ENCODE peak calls at places on chromosome 20, in six cellular contexts. X, A, B, K, F and Z are unnamed samples. For H3K9me3, the result is how much of the 10 kb centered on the place peaks cover.

GRCh38 chr20:10115021-10115420 is 80.2 kb downstream of the ANKEF1 start:
- DNase-seq in X (no peak), A (peak), B (no peak), K (no peak), F (no peak), Z (no peak)

GRCh38 chr20:10609276-10609675 is 64.5 kb downstream of the JAG1 start:
- DNase-seq in X (no peak), A (peak), B (peak), K (peak), F (no peak), Z (no peak)

GRCh38 chr20:48721324-48722001 is 106.3 kb downstream of the PREX1 start:
- DNase-seq in X (no peak), A (no peak), B (no peak), K (no peak), F (no peak), Z (no peak)

GRCh38 chr20:12217382-12217781 is 299.7 kb downstream of the BTBD3 start:
- DNase-seq in X (no peak), A (no peak), B (no peak), K (no peak), F (no peak), Z (no peak)

GRCh38 chr20:59333928-59334327 is 33.5 kb downstream of the EDN3 start:
- DNase-seq in X (no peak), A (no peak), B (no peak), K (no peak), F (no peak), Z (no peak)

GRCh38 chr20:15380770-15381169 is 1043.4 kb upstream of the FLRT3 start:
- DNase-seq in X (no peak), A (no peak), B (no peak), K (no peak), F (no peak), Z (no peak)

GRCh38 chr20:63794614-63795013 is 36.5 kb downstream of the ZBTB46 start:
- DNase-seq in X (no peak), A (no peak), B (no peak), K (no peak), F (no peak), Z (no peak)

GRCh38 chr20:32907886-32908285 is 49.2 kb downstream of the EFCAB8 start:
- DNase-seq in X (peak), A (no peak), B (no peak), K (no peak), F (no peak), Z (no peak)

GRCh38 chr20:43569282-43569681 is 10.5 kb downstream of the SGK2 start:
- DNase-seq in X (no peak), A (no peak), B (no peak), K (no peak), F (no peak), Z (no peak)

GRCh38 chr20:1827974-1828785 is 67.0 kb upstream of the SIRPA start:
- DNase-seq in X (peak), A (no peak), B (peak), K (no peak), F (no peak), Z (no peak)

GRCh38 chr20:31908016-31908415 is 37.6 kb downstream of the TTLL9 start:
- DNase-seq in X (no peak), A (no peak), B (no peak), K (no peak), F (no peak), Z (no peak)

DNA sequence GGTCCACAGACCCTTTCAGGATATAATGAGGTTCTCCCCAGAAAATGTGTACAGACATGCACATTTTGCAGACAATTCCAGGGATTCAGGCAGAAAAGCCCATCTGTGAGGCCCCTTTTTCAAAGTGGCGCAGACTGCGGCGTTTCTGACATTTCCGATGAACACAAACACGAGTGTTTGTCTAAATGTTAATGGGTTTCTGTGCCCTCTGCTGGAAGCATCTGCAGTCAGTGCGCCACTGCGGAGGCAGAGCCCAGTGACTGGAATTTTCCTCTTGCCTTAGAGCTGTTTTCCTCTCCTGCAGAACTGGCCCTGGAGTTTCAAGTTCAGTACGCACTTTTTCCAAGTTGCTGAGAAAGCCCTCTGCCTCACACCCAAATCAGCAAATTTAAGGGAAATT is 15.3 kb downstream of the ANKRD60 start:
- DNase-seq in X (no peak), A (no peak), B (no peak), K (no peak), F (no peak), Z (no peak)
- TF ChIP-seq CTCF in X (no peak), A (peak), B (no peak), K (no peak), F (no peak), Z (no peak)

GRCh38 chr20:53642196-53643030 is 48.8 kb upstream of the ZNF217 start:
- DNase-seq in X (peak), A (peak), B (peak), K (no peak), F (no peak), Z (no peak)
- TF ChIP-seq POLR2A in X (no peak), A (no peak), B (no peak), K (no peak), F (no peak), Z (no peak)

DNA sequence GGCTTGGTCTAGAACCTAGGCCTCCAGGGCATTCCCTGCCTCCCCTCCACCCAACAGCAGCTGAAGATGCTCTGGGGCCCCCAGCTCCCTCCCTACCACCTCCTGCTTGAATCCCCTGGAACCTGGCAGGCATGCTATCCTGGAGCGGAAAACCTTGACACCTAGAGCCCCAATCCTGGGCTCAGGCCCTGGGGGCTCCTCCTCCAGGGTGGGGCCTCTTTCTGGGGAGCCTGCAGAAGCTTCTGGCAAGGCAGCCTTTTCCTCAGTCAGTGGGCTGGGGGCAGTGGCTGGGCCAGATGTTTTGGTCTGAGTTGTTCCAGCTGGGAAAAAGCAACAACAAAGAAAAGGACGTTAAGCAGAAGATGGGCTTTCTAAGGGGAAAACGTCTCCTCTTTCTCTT is 21.1 kb downstream of the KIAA1755 start:
- DNase-seq in X (no peak), A (no peak), B (no peak), K (no peak), F (no peak), Z (no peak)
- H3K9me3 ChIP-seq in X (under half), A (under half), B (under half), K (under half), F (under half), Z (under half)

DNA sequence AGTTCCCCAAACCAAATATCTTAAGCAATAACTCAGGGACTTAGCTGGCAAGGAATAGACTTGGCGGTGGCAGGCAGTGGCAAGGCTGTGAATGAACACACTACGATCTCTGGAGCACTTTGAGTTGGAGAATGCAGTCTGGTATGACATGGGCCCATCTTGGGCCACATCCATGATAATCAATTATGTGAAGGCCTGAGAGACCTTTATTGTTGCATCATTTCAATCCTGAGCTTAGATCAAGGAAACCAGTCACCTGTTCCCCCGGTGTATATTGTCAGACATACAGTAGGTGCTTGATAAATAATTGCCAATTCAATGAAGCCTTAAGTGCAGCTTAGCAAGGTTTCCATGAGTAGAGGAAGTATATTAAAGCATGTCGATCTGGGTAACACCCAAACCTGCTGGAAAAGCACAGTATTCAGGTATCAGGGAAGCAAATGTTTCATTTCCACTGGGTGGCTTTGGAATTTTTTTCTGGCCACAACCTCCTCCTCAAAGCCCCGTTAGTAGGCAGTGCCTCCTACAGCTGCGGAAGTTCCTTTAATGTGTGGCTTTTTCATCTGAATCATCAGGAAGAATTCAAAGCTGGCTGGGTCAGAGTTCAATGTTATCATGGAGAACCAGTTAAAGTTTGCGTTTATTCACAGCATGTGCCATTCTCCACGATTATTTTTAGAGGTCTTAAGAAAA is 10.2 kb downstream of the CASS4 start:
- DNase-seq in X (no peak), A (peak), B (no peak), K (no peak), F (no peak), Z (no peak)
- TF ChIP-seq CTCF in X (no peak), A (peak), B (no peak), K (no peak), F (no peak), Z (no peak)

DNA sequence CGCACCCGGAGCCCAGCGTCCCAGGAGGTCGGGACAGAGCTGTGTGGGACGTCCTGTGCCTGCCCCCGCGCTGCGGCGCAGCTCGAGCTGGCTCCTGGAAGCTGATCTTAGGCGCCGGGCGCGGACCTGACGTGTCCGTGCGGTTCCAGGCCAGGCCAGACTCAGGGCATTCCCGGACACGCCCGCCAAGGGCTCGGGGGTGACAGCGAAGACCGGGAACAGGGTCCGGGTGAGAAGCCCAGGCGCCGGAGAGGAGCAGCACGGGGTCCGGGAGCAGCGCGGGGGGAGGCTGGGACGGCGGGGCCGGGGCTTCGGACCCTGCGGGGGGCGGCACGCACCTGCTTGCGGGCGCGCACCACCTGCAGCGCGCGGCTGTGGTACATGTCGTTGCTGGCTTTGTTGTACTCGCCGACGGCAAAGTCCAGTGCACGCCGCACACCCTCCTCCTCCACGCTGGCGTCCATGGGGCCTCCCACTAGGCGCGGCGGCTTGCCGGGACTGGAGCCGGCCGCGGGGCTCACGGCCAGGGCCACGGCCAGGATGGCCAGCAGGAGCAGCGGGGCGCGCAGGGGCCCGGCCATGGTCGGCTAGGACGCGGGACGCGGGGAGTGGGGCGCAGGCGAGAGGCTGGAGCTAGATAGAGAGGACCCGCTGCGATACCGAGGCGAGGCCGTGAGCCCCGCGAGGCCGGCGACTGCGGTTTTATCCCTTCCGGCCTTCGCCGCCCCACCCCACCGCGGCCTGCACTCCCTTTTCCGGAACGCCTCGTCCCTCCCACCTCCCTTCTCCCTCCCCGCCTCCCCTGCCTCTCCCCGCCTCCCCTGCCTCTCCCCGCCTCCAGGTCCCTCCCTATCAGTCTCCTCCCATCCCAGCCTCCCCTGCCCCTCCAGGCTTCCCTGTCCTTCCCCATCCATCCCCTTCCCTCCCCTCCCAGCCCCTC is at the start of gene CST3:
- DNase-seq in X (peak), A (peak), B (peak), K (peak), F (no peak), Z (peak)
- TF ChIP-seq POLR2A in X (no peak), A (peak), B (peak), K (peak), F (peak), Z (peak)

DNA sequence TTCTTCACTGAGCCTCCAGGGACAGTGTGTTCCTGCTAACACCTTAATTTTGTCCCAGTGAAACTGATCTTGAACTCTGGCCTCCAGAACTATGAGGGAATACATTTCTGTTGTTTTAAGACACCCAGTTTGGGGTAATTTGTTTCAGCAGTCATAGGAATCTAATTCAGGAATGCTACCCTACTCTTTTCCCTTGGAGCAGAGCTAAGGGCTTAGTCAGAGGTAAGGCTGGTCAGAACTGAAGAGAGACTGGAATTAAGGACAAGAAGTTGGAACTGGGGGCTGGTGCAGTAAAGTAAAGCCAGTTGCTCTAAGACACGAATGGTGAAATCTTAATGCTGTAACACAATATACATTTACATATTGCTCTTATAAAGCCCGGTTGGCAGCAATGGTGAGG is 809.7 kb downstream of the MAFB start:
- DNase-seq in X (no peak), A (no peak), B (no peak), K (no peak), F (no peak), Z (no peak)
- H3K9me3 ChIP-seq in X (under half), A (under half), B (under half), K (under half), F (under half), Z (under half)

GRCh38 chr20:18737140-18737539 is 76.4 kb upstream of the SCP2D1 start:
- DNase-seq in X (no peak), A (no peak), B (no peak), K (no peak), F (no peak), Z (no peak)
- TF ChIP-seq CTCF in X (no peak), A (no peak), B (no peak), K (no peak), F (no peak), Z (no peak)